ENCODE peak calls at places on chromosomes 3 and 15, in four cellular contexts. One of them, this sample, is unnamed.

GRCh38 chr3:9779721-9780450 is 10.1 kb upstream of the CAMK1 start:
- ATAC-seq in HepG2: no peak
- ATAC-seq in IMR-90: no peak
- ATAC-seq in HCT116: no peak
- ATAC-seq in this sample: peak

GRCh38 chr15:100638177-100638730 is 35.9 kb downstream of the ASB7 start:
- ATAC-seq in HCT116: no peak
- ATAC-seq in HepG2: no peak
- ATAC-seq in IMR-90: no peak
- ATAC-seq in this sample: no peak

GRCh38 chr15:35206060-35206675 is 121.1 kb upstream of the NANOGP8 start:
- ATAC-seq in HepG2: no peak
- ATAC-seq in HCT116: peak
- ATAC-seq in IMR-90: no peak
- ATAC-seq in this sample: no peak

GRCh38 chr3:49164983-49165720 is 979 bp downstream of the CCDC71 start:
- ATAC-seq in HepG2: no peak
- ATAC-seq in HCT116: no peak
- ATAC-seq in IMR-90: no peak
- ATAC-seq in this sample: no peak

GRCh38 chr3:15246186-15246585 is 40.1 kb downstream of the CAPN7 start:
- ATAC-seq in HepG2: peak
- ATAC-seq in HCT116: no peak
- ATAC-seq in IMR-90: no peak
- ATAC-seq in this sample: no peak

GRCh38 chr3:32106929-32107362 is 526 bp downstream of the GPD1L start:
- ATAC-seq in HepG2: no peak
- ATAC-seq in IMR-90: no peak
- ATAC-seq in HCT116: peak
- ATAC-seq in this sample: peak

GRCh38 chr15:28006116-28006911 is 92.8 kb downstream of the OCA2 start:
- ATAC-seq in IMR-90: no peak
- ATAC-seq in HCT116: no peak
- ATAC-seq in HepG2: no peak
- ATAC-seq in this sample: no peak

GRCh38 chr3:149038322-149038721 is 47.0 kb downstream of the GYG1 start:
- ATAC-seq in HCT116: no peak
- ATAC-seq in HepG2: peak
- ATAC-seq in IMR-90: no peak
- ATAC-seq in this sample: no peak

GRCh38 chr3:168156479-168156878 is 60.8 kb upstream of the GOLIM4 start:
- ATAC-seq in HepG2: no peak
- ATAC-seq in IMR-90: no peak
- ATAC-seq in HCT116: no peak
- ATAC-seq in this sample: peak

GRCh38 chr15:71971905-71972304 is 146.0 kb downstream of the MYO9A start:
- ATAC-seq in HCT116: no peak
- ATAC-seq in HepG2: no peak
- ATAC-seq in IMR-90: no peak
- ATAC-seq in this sample: no peak

GRCh38 chr3:107263269-107264021 is 113.8 kb upstream of the CCDC54 start:
- ATAC-seq in HCT116: no peak
- ATAC-seq in IMR-90: no peak
- ATAC-seq in HepG2: no peak
- ATAC-seq in this sample: peak

GRCh38 chr15:99306694-99307338 is 55.5 kb downstream of the LRRC28 start:
- ATAC-seq in HepG2: peak
- ATAC-seq in HCT116: no peak
- ATAC-seq in IMR-90: peak
- ATAC-seq in this sample: no peak

GRCh38 chr3:18778602-18779001 is 353.5 kb upstream of the SATB1 start:
- ATAC-seq in IMR-90: no peak
- ATAC-seq in HCT116: no peak
- ATAC-seq in HepG2: no peak
- ATAC-seq in this sample: no peak

GRCh38 chr3:69830147-69830546 is 90.9 kb downstream of the MITF start:
- ATAC-seq in HCT116: no peak
- ATAC-seq in IMR-90: no peak
- ATAC-seq in HepG2: no peak
- ATAC-seq in this sample: no peak

GRCh38 chr3:59189561-59190338 is 139.9 kb upstream of the CFAP20DC start:
- ATAC-seq in IMR-90: peak
- ATAC-seq in HCT116: no peak
- ATAC-seq in HepG2: peak
- ATAC-seq in this sample: no peak

GRCh38 chr3:148809835-148810234 is 17.8 kb upstream of the CPB1 start:
- ATAC-seq in IMR-90: no peak
- ATAC-seq in HepG2: no peak
- ATAC-seq in HCT116: no peak
- ATAC-seq in this sample: no peak

GRCh38 chr3:61682671-61683408 is 121.5 kb downstream of the PTPRG start:
- ATAC-seq in HepG2: no peak
- ATAC-seq in IMR-90: no peak
- ATAC-seq in HCT116: peak
- ATAC-seq in this sample: no peak

GRCh38 chr3:25789596-25790556 is at the start of gene OXSM:
- ATAC-seq in HCT116: peak
- ATAC-seq in HepG2: peak
- ATAC-seq in IMR-90: peak
- ATAC-seq in this sample: peak

GRCh38 chr15:44536962-44537727 is at the start of gene EIF3J:
- ATAC-seq in HepG2: peak
- ATAC-seq in IMR-90: peak
- ATAC-seq in HCT116: peak
- ATAC-seq in this sample: peak

DNA sequence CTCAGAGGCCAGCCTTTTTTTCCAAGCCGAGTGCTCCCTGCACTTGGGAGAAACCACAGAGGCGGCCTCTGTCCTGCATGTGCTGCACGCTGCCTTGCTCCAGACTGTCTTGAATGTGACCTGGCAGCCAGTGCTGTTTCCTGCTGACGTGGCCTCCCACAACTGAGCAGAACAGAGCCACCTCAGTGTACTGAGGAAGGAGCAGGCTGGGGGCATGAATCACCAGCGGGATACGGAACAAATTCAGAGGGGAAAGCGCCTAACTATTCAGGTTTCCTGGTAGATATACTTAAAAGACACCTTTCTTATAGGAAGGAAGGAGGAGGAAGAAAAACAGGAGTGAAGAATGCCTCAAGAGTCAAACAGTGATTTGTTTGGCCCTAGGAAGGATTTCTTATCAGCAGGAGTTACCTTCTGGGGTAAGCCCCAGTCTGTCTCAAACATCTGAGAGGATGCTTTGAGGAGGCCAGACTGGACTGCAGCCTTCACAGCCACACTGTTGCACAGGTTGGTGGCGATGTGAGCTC is 114.0 kb downstream of the FNDC3B start:
- ATAC-seq in HCT116: peak
- ATAC-seq in IMR-90: peak
- ATAC-seq in HepG2: peak
- ATAC-seq in this sample: peak
- TF ChIP-seq POLR2A in HCT116: no peak
- TF ChIP-seq POLR2A in IMR-90: peak
- TF ChIP-seq POLR2A in HepG2: no peak
- TF ChIP-seq POLR2A in this sample: no peak

GRCh38 chr15:41507820-41508290 is 5.8 kb downstream of the LTK start:
- ATAC-seq in HepG2: peak
- ATAC-seq in HCT116: peak
- ATAC-seq in IMR-90: no peak
- ATAC-seq in this sample: no peak
- TF ChIP-seq POLR2A in HepG2: no peak
- TF ChIP-seq POLR2A in HCT116: no peak
- TF ChIP-seq POLR2A in IMR-90: no peak
- TF ChIP-seq POLR2A in this sample: no peak

GRCh38 chr15:90159213-90159612 is 41.9 kb upstream of the SEMA4B start:
- ATAC-seq in IMR-90: no peak
- ATAC-seq in HepG2: no peak
- ATAC-seq in HCT116: no peak
- ATAC-seq in this sample: peak
- TF ChIP-seq POLR2A in IMR-90: no peak
- TF ChIP-seq POLR2A in HepG2: no peak
- TF ChIP-seq POLR2A in HCT116: no peak
- TF ChIP-seq POLR2A in this sample: no peak

GRCh38 chr15:85694086-85694485 is 100.6 kb downstream of the KLHL25 start:
- ATAC-seq in HepG2: no peak
- ATAC-seq in IMR-90: no peak
- ATAC-seq in HCT116: no peak
- ATAC-seq in this sample: no peak
- TF ChIP-seq POLR2A in HepG2: no peak
- TF ChIP-seq POLR2A in IMR-90: no peak
- TF ChIP-seq POLR2A in HCT116: no peak
- TF ChIP-seq POLR2A in this sample: no peak

This sample was measured in gastroesophageal sphincter.